ENCODE peak calls at places on chromosomes 12 and 14, in ten cellular contexts. U, R, P, Q, K, H, O, A, G and E are unnamed samples. For H3K36me3 and H3K9me3, the result is how much of the 10 kb centered on the place peaks cover.

GRCh38 chr14:70097576-70098256 is 91.0 kb downstream of the SLC8A3 start:
- DNase-seq in U (no peak), R (no peak), P (no peak), Q (no peak), K (no peak), H (no peak), O (no peak), A (no peak), G (no peak), E (no peak)

GRCh38 chr12:2958432-2959193 is 584 bp upstream of the TEAD4 start:
- DNase-seq in U (peak), R (peak), P (peak), Q (peak), K (no peak), H (peak), O (no peak), A (peak), G (peak), E (peak)

GRCh38 chr14:22007278-22008097 is 333.9 kb upstream of the OR4E1 start:
- DNase-seq in U (no peak), R (no peak), P (no peak), Q (no peak), K (no peak), H (no peak), O (no peak), A (no peak), G (no peak), E (no peak)

GRCh38 chr12:93803408-93803807 is 126.2 kb downstream of the CRADD start:
- DNase-seq in U (no peak), R (no peak), P (no peak), Q (no peak), K (no peak), H (no peak), O (no peak), A (peak), G (no peak), E (peak)

GRCh38 chr12:50788562-50788961 is 24.7 kb downstream of the ATF1 start:
- DNase-seq in U (no peak), R (peak), P (no peak), Q (no peak), K (no peak), H (no peak), O (no peak), A (peak), G (no peak), E (no peak)

GRCh38 chr14:54572316-54572715 is 5.4 kb downstream of the SAMD4A start:
- DNase-seq in U (no peak), R (peak), P (no peak), Q (no peak), K (no peak), H (no peak), O (no peak), A (no peak), G (no peak), E (no peak)

GRCh38 chr14:100049220-100049619 is 16.0 kb upstream of the EVL start:
- DNase-seq in U (no peak), R (no peak), P (no peak), Q (no peak), K (no peak), H (no peak), O (no peak), A (peak), G (no peak), E (no peak)

GRCh38 chr12:54977155-54977554 is 7.4 kb downstream of the TESPA1 start:
- DNase-seq in U (no peak), R (peak), P (no peak), Q (no peak), K (no peak), H (no peak), O (no peak), A (peak), G (no peak), E (peak)

GRCh38 chr14:68790656-68791077 is 2.2 kb downstream of the ZFP36L1 start:
- DNase-seq in U (no peak), R (peak), P (no peak), Q (no peak), K (peak), H (no peak), O (no peak), A (no peak), G (no peak), E (no peak)

DNA sequence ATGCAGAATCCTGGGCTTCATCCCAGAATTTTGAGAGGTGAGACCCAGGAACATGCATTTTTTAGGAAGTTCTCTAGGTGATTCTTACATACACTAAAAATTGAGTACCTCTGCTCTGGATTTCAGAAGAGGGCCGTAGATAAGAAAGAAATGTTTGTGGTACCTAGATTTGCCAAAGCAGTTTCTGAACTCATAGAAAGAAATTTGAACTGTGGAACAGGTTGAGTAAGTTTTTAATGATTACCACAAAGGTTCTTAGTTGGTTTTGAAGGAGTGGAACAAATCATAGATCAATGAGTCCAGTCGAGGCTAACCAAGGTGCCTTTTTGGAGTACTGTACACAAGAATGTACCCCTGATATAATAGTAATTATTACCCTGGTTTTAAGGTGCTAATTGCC is 24.9 kb downstream of the TTLL5 start:
- DNase-seq in U (no peak), R (no peak), P (no peak), Q (no peak), K (no peak), H (no peak), O (no peak), A (no peak), G (no peak), E (no peak)
- H3K36me3 ChIP-seq in U (under half), R (under half), P (under half), Q (under half), K (under half), H (under half), O (under half), A (under half), G (under half), E (under half)

DNA sequence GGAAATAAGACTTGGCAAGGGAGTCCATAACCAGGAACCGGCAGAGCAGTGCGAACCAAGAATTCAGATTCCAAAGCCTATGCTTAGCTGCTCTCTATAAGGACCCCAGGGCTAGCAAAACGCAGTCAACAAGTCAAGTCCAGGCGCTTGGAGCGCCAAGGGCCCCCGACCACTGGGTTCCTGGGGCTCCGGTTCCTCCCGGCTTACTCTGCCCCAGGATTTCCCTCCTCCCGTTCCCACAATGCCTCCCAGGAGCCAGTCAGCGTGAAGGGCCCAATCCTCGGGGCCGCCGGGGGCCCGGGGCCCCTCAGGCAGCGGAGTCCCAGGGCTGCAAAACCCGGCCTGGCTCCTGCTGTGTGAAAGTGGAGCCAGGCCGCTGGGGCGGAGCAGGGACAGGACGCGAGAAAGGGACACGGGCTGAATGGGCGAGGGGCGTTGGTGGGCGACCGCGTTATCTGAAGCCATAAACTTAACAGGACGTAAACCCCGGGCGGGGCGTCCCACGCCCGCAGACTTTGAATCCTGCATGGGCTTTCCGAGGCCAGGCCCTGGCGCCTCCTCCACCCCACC is 1.5 kb downstream of the KRT8 start:
- DNase-seq in U (peak), R (peak), P (peak), Q (peak), K (peak), H (peak), O (peak), A (peak), G (no peak), E (peak)
- H3K4me3 ChIP-seq in U (peak), R (peak), P (peak), Q (peak), K (peak), H (peak), O (peak), A (no peak), G (peak), E (peak)

GRCh38 chr14:50451854-50452253 is 55.2 kb upstream of the CDKL1 start:
- DNase-seq in U (no peak), R (no peak), P (no peak), Q (no peak), K (no peak), H (no peak), O (no peak), A (no peak), G (no peak), E (no peak)

GRCh38 chr14:50452285-50452684 is 55.6 kb upstream of the CDKL1 start:
- DNase-seq in U (no peak), R (peak), P (no peak), Q (no peak), K (no peak), H (no peak), O (no peak), A (no peak), G (no peak), E (no peak)

GRCh38 chr14:50452979-50453705 is 56.5 kb upstream of the CDKL1 start:
- DNase-seq in U (no peak), R (peak), P (no peak), Q (no peak), K (no peak), H (no peak), O (no peak), A (peak), G (no peak), E (peak)

DNA sequence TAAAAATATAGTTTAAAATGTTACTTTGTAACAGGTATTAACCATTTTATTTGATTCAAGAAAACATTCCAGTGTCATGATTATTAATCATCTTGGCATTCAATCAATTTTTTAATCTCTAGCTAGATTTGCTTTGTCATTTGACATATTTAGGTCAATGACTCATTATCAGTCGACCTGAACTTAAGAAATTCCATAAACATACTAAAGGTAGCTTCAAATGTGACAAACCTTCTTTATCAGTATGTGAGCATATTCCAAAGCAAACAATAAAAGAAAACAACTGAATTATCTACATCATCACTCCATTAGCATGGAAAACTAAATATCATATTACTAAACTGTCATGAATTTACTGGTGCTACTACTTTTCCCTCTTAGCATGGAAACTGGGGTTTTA is 50.8 kb upstream of the CDKL1 start:
- DNase-seq in U (no peak), R (peak), P (no peak), Q (no peak), K (no peak), H (no peak), O (no peak), A (peak), G (peak), E (no peak)
- H3K9me3 ChIP-seq in U (under half), R (under half), P (under half), Q (under half), K (under half), H (under half), O (under half), A (under half), G (under half), E (under half)

DNA sequence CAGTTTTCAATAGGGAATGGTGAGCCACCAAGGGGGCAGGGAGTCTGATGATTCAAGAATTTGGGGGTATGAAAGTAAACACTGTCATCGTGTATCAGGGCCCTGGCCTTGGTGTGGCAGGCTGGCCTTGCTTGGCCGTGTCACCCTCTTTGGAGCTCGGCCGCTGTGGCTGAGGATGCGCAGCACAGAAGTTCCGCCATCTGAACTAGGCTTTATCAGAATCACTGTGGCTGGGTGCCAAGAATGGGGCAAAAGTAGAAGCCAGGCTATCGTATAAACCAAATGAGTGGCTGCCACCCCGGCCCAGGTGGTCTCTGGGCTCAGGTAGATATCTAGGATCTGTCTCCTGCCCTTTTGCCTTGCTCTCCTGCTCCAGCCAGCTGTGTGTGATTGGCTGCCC is 137.4 kb downstream of the PAPOLA start:
- DNase-seq in U (no peak), R (no peak), P (no peak), Q (peak), K (peak), H (no peak), O (no peak), A (no peak), G (no peak), E (no peak)
- H3K36me3 ChIP-seq in U (under half), R (under half), P (under half), Q (under half), K (under half), H (under half), O (under half), A (under half), G (under half), E (under half)